ENCODE peak calls at places on chromosomes 2 and 18, in eight cellular contexts. N is neural progenitor cell, H is amniotic stem cell, I is NCI-H1105 treated with DMSO at 0.1 percent for 48 hours, A is AG08395, K is T-cell, T is HT1080, F is RWPE1. P is an unnamed sample.
A peak's percentile ranks its signal among the peaks of the same experiment; 100 is the strongest.

GRCh38 chr2:112626604-112627059 is 19.1 kb upstream of the SLC20A1 start:
- DNase-seq in N (peak; percentile 68), H (peak; percentile 31), I (peak; percentile 78), A (peak; percentile 56), K (peak; percentile 40), T (peak; percentile 88), F (peak; percentile 50), P (peak; percentile 56)

GRCh38 chr18:22694954-22695353 is 238.2 kb upstream of the RBBP8 start:
- DNase-seq in N (no peak), H (peak; percentile 94), I (no peak), A (peak; percentile 85), K (no peak), T (peak; percentile 91), F (peak; percentile 77), P (peak; percentile 11)

GRCh38 chr2:152950125-152950524 is 231.7 kb downstream of the ARL6IP6 start:
- DNase-seq in N (peak; percentile 65), H (no peak), I (no peak), A (no peak), K (no peak), T (peak; percentile 35), F (peak; percentile 10), P (peak; percentile 58)

GRCh38 chr2:74889159-74889558 is 55.2 kb downstream of the HK2 start:
- DNase-seq in N (no peak), H (no peak), I (no peak), A (no peak), K (no peak), T (no peak), F (no peak), P (no peak)

GRCh38 chr2:189204322-189204941 is 24.9 kb upstream of the COL5A2 start:
- DNase-seq in N (no peak), H (no peak), I (no peak), A (peak; percentile 45), K (no peak), T (peak; percentile 57), F (peak; percentile 44), P (no peak)

GRCh38 chr2:226746206-226746800 is 53.3 kb downstream of the IRS1 start:
- DNase-seq in N (no peak), H (no peak), I (no peak), A (no peak), K (no peak), T (no peak), F (no peak), P (no peak)

GRCh38 chr18:43893001-43893637 is 615.8 kb upstream of the SYT4 start:
- DNase-seq in N (no peak), H (peak; percentile 75), I (no peak), A (peak; percentile 68), K (no peak), T (peak; percentile 95), F (no peak), P (no peak)

GRCh38 chr2:75320893-75321292 is 121.6 kb upstream of the TACR1 start:
- DNase-seq in N (no peak), H (no peak), I (no peak), A (peak; percentile 27), K (no peak), T (no peak), F (no peak), P (no peak)

GRCh38 chr2:10162586-10163497 is 40.3 kb downstream of the RRM2 start:
- DNase-seq in N (peak; percentile 61), H (no peak), I (peak; percentile 92), A (no peak), K (no peak), T (no peak), F (no peak), P (peak; percentile 74)

GRCh38 chr2:120881981-120882788 is 146.5 kb downstream of the GLI2 start:
- DNase-seq in N (no peak), H (no peak), I (no peak), A (no peak), K (no peak), T (no peak), F (no peak), P (no peak)

GRCh38 chr2:44974064-44974715 is 32.7 kb downstream of the SIX3 start:
- DNase-seq in N (peak; percentile 93), H (no peak), I (peak; percentile 50), A (peak; percentile 69), K (no peak), T (peak; percentile 51), F (peak; percentile 46), P (peak; percentile 70)

P was measured in iPS-NIHi11.